ENCODE peak calls at places on chromosomes 4 and X, in four cellular contexts. One of them, this sample, is unnamed.

GRCh38 chr4:84697615-84698201 is 114.8 kb downstream of the CDS1 start:
- DNase-seq in fibroblast of lung: no peak
- DNase-seq in ascending aorta: no peak
- DNase-seq in fibroblast of pulmonary artery: no peak
- DNase-seq in this sample: no peak

GRCh38 chr4:122894802-122895201 is 27.6 kb downstream of the NUDT6 start:
- DNase-seq in fibroblast of lung: peak; percentile 39
- DNase-seq in ascending aorta: no peak
- DNase-seq in fibroblast of pulmonary artery: no peak
- DNase-seq in this sample: no peak

GRCh38 chrX:84168095-84168494 is 19.9 kb downstream of the RPS6KA6 start:
- DNase-seq in ascending aorta: no peak
- DNase-seq in fibroblast of pulmonary artery: no peak
- DNase-seq in fibroblast of lung: peak; percentile 70
- DNase-seq in this sample: no peak

GRCh38 chr4:183611210-183611830 is 47.7 kb downstream of the RWDD4 start:
- DNase-seq in fibroblast of pulmonary artery: no peak
- DNase-seq in ascending aorta: no peak
- DNase-seq in fibroblast of lung: no peak
- DNase-seq in this sample: no peak

GRCh38 chr4:110245567-110245966 is 47.2 kb upstream of the ELOVL6 start:
- DNase-seq in fibroblast of pulmonary artery: peak; percentile 23
- DNase-seq in fibroblast of lung: peak; percentile 68
- DNase-seq in ascending aorta: no peak
- DNase-seq in this sample: no peak

GRCh38 chrX:87409113-87409841 is 108.3 kb upstream of the KLHL4 start:
- DNase-seq in fibroblast of pulmonary artery: peak; percentile 95
- DNase-seq in fibroblast of lung: peak; percentile 94
- DNase-seq in ascending aorta: peak; percentile 88
- DNase-seq in this sample: no peak

GRCh38 chrX:136899206-136899605 is 18.7 kb upstream of the RBMX start:
- DNase-seq in ascending aorta: no peak
- DNase-seq in fibroblast of pulmonary artery: peak; percentile 60
- DNase-seq in fibroblast of lung: no peak
- DNase-seq in this sample: no peak

GRCh38 chr4:133720001-133720400 is 481.6 kb downstream of the PABPC4L start:
- DNase-seq in fibroblast of lung: peak; percentile 2
- DNase-seq in ascending aorta: no peak
- DNase-seq in fibroblast of pulmonary artery: no peak
- DNase-seq in this sample: no peak

GRCh38 chr4:22515145-22515887 is 550 bp downstream of the ADGRA3 start:
- DNase-seq in fibroblast of lung: peak; percentile 78
- DNase-seq in ascending aorta: peak; percentile 77
- DNase-seq in fibroblast of pulmonary artery: peak; percentile 79
- DNase-seq in this sample: peak; percentile 82

GRCh38 chrX:27910412-27910811 is 70.8 kb downstream of the DCAF8L1 start:
- DNase-seq in fibroblast of lung: no peak
- DNase-seq in ascending aorta: no peak
- DNase-seq in fibroblast of pulmonary artery: no peak
- DNase-seq in this sample: no peak

GRCh38 chrX:110143454-110144210 is 140.7 kb downstream of the TMEM164 start:
- DNase-seq in fibroblast of pulmonary artery: no peak
- DNase-seq in fibroblast of lung: no peak
- DNase-seq in ascending aorta: no peak
- DNase-seq in this sample: no peak

GRCh38 chr4:140156529-140157171 is 2.7 kb upstream of the MAML3 start:
- DNase-seq in ascending aorta: no peak
- DNase-seq in fibroblast of lung: no peak
- DNase-seq in fibroblast of pulmonary artery: no peak
- DNase-seq in this sample: no peak

GRCh38 chr4:67687639-67688038 is 13.3 kb downstream of the UBA6 start:
- DNase-seq in fibroblast of pulmonary artery: no peak
- DNase-seq in ascending aorta: no peak
- DNase-seq in fibroblast of lung: peak; percentile 8
- DNase-seq in this sample: no peak

GRCh38 chr4:8695237-8696219 is 103.0 kb downstream of the CPZ start:
- DNase-seq in ascending aorta: no peak
- DNase-seq in fibroblast of pulmonary artery: no peak
- DNase-seq in fibroblast of lung: no peak
- DNase-seq in this sample: peak; percentile 27

GRCh38 chr4:25842229-25842840 is 20.5 kb downstream of the SEL1L3 start:
- DNase-seq in fibroblast of lung: no peak
- DNase-seq in ascending aorta: no peak
- DNase-seq in fibroblast of pulmonary artery: no peak
- DNase-seq in this sample: peak; percentile 76

GRCh38 chr4:177255359-177255758 is 54.3 kb upstream of the NEIL3 start:
- DNase-seq in fibroblast of lung: no peak
- DNase-seq in ascending aorta: no peak
- DNase-seq in fibroblast of pulmonary artery: no peak
- DNase-seq in this sample: no peak

GRCh38 chr4:132417220-132417619 is 731.9 kb upstream of the PCDH10 start:
- DNase-seq in fibroblast of pulmonary artery: no peak
- DNase-seq in ascending aorta: no peak
- DNase-seq in fibroblast of lung: no peak
- DNase-seq in this sample: no peak

GRCh38 chr4:40595981-40596380 is 33.7 kb downstream of the RBM47 start:
- DNase-seq in fibroblast of lung: no peak
- DNase-seq in fibroblast of pulmonary artery: no peak
- DNase-seq in ascending aorta: no peak
- DNase-seq in this sample: no peak

GRCh38 chr4:123556526-123556925 is 159.9 kb downstream of the SPRY1 start:
- DNase-seq in fibroblast of pulmonary artery: no peak
- DNase-seq in ascending aorta: no peak
- DNase-seq in fibroblast of lung: no peak
- DNase-seq in this sample: no peak

GRCh38 chrX:108437789-108438623 is at the start of gene COL4A6:
- DNase-seq in fibroblast of pulmonary artery: no peak
- DNase-seq in fibroblast of lung: no peak
- DNase-seq in ascending aorta: no peak
- DNase-seq in this sample: no peak

GRCh38 chr4:77845929-77846328 is 16.7 kb upstream of the MRPL1 start:
- DNase-seq in fibroblast of lung: no peak
- DNase-seq in fibroblast of pulmonary artery: no peak
- DNase-seq in ascending aorta: no peak
- DNase-seq in this sample: no peak

GRCh38 chr4:16227462-16227868 is 1.2 kb upstream of the TAPT1 start:
- DNase-seq in fibroblast of pulmonary artery: peak; percentile 33
- DNase-seq in fibroblast of lung: peak; percentile 59
- DNase-seq in ascending aorta: peak; percentile 74
- DNase-seq in this sample: peak; percentile 37

GRCh38 chr4:111697176-111697962 is 447.9 kb upstream of the FAM241A start:
- DNase-seq in fibroblast of lung: no peak
- DNase-seq in fibroblast of pulmonary artery: no peak
- DNase-seq in ascending aorta: no peak
- DNase-seq in this sample: no peak

GRCh38 chrX:19212037-19212436 is 89.8 kb upstream of the ADGRG2 start:
- DNase-seq in ascending aorta: no peak
- DNase-seq in fibroblast of pulmonary artery: no peak
- DNase-seq in fibroblast of lung: no peak
- DNase-seq in this sample: no peak

GRCh38 chr4:55827582-55827981 is 8.0 kb downstream of the EXOC1L start:
- DNase-seq in fibroblast of lung: no peak
- DNase-seq in fibroblast of pulmonary artery: no peak
- DNase-seq in ascending aorta: no peak
- DNase-seq in this sample: no peak

GRCh38 chrX:24662344-24662743 is 15.2 kb upstream of the PCYT1B start:
- DNase-seq in fibroblast of pulmonary artery: no peak
- DNase-seq in fibroblast of lung: no peak
- DNase-seq in ascending aorta: no peak
- DNase-seq in this sample: no peak

GRCh38 chr4:80909938-80910337 is 120.6 kb upstream of the BMP3 start:
- DNase-seq in ascending aorta: no peak
- DNase-seq in fibroblast of lung: no peak
- DNase-seq in fibroblast of pulmonary artery: no peak
- DNase-seq in this sample: no peak

GRCh38 chr4:1602621-1603412 is 81.3 kb downstream of the FAM53A start:
- DNase-seq in fibroblast of lung: no peak
- DNase-seq in fibroblast of pulmonary artery: no peak
- DNase-seq in ascending aorta: no peak
- DNase-seq in this sample: no peak

DNA sequence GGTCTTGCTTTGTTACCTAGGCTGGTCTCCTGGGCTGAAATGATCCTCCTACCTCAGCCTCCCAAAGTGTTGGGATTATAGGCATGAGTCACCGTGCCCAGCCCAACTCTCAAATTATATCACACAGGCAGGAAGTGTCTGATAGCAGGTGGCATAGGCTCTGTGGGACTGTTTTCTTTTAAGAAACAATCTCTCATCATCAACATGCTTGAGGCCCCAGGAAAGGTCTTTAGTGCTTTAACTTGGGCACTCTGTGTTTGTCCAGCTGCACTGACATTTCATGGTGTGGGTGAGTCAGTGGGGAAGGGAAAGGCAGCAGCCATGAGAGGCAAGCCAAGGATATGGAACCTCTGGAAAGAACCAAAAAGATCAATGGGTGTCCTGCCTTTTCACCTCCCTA is 88.1 kb upstream of the TSPAN5 start:
- DNase-seq in ascending aorta: no peak
- DNase-seq in fibroblast of lung: peak; percentile 62
- DNase-seq in fibroblast of pulmonary artery: peak; percentile 15
- DNase-seq in this sample: no peak
- H3K4me3 ChIP-seq in ascending aorta: no peak overlapping the region
- H3K4me3 ChIP-seq in fibroblast of lung: no peak overlapping the region
- H3K4me3 ChIP-seq in fibroblast of pulmonary artery: no peak overlapping the region
- H3K4me3 ChIP-seq in this sample: no peak overlapping the region

GRCh38 chr4:2746891-2747695 is 9.0 kb downstream of the TNIP2 start:
- DNase-seq in fibroblast of pulmonary artery: no peak
- DNase-seq in fibroblast of lung: no peak
- DNase-seq in ascending aorta: no peak
- DNase-seq in this sample: no peak
- TF ChIP-seq CTCF in fibroblast of pulmonary artery: no peak
- TF ChIP-seq CTCF in fibroblast of lung: no peak
- TF ChIP-seq CTCF in ascending aorta: no peak
- TF ChIP-seq CTCF in this sample: no peak

DNA sequence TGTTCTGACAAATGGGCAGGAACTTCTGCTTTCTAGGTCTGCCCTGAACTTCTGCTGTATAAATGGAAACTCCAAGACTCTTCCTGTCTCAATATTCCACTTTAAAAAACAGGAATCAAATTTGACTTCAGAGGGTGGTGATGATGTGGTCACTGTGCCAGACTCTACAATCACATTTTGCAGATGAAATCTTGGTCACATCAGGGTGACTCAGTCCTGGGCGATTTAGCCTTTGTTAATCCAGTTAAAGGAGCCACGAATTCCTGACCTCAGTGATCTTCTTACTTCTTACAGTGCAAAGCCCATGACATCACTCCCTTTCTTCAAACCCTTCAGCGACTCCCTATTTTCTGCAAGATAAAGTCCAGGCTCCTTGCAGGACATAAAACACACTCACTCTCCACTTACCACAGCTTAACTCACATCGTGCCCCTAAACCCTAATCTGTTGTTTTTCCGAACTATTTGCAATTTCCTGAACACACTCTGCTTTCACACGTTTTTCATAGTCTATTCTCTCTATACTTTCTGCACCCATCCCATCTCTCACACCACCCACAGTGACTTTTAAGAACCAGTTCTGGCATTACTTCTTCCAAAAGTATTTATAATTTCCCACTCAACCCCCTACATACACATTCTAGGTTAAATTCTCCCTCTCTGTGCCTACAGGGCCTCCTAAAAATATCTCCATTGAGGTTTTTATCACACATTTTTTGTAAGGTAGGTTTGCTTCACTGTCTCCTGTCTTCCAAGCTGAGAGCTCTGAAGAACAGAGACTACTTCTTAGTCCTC is 11.1 kb downstream of the GASK1B start:
- DNase-seq in fibroblast of pulmonary artery: peak; percentile 96
- DNase-seq in ascending aorta: peak; percentile 85
- DNase-seq in fibroblast of lung: peak; percentile 98
- DNase-seq in this sample: no peak
- H3K4me3 ChIP-seq in fibroblast of pulmonary artery: peak overlapping the region; percentile 6
- H3K4me3 ChIP-seq in ascending aorta: peak overlapping the region; percentile 30
- H3K4me3 ChIP-seq in fibroblast of lung: no peak overlapping the region
- H3K4me3 ChIP-seq in this sample: no peak overlapping the region

GRCh38 chrX:132169554-132169953 is 41.7 kb upstream of the FRMD7 start:
- DNase-seq in fibroblast of pulmonary artery: no peak
- DNase-seq in fibroblast of lung: no peak
- DNase-seq in ascending aorta: no peak
- DNase-seq in this sample: no peak

GRCh38 chrX:132173647-132174046 is 45.6 kb downstream of the RAP2C start:
- DNase-seq in fibroblast of lung: no peak
- DNase-seq in ascending aorta: no peak
- DNase-seq in fibroblast of pulmonary artery: no peak
- DNase-seq in this sample: no peak

GRCh38 chrX:132165651-132166050 is 37.8 kb upstream of the FRMD7 start:
- DNase-seq in fibroblast of pulmonary artery: no peak
- DNase-seq in fibroblast of lung: peak; percentile 2
- DNase-seq in ascending aorta: no peak
- DNase-seq in this sample: no peak

GRCh38 chrX:132171881-132172280 is 44.1 kb upstream of the FRMD7 start:
- DNase-seq in fibroblast of pulmonary artery: no peak
- DNase-seq in ascending aorta: no peak
- DNase-seq in fibroblast of lung: no peak
- DNase-seq in this sample: no peak

GRCh38 chrX:132171478-132171877 is 43.7 kb upstream of the FRMD7 start:
- DNase-seq in fibroblast of lung: no peak
- DNase-seq in fibroblast of pulmonary artery: peak; percentile 10
- DNase-seq in ascending aorta: no peak
- DNase-seq in this sample: no peak
- TF ChIP-seq CTCF in fibroblast of lung: no peak
- TF ChIP-seq CTCF in fibroblast of pulmonary artery: no peak
- TF ChIP-seq CTCF in ascending aorta: no peak
- TF ChIP-seq CTCF in this sample: no peak

GRCh38 chr4:36243355-36244256 is 708 bp downstream of the ARAP2 start:
- DNase-seq in ascending aorta: no peak
- DNase-seq in fibroblast of lung: peak; percentile 64
- DNase-seq in fibroblast of pulmonary artery: peak; percentile 22
- DNase-seq in this sample: peak; percentile 82
- H3K4me3 ChIP-seq in ascending aorta: peak overlapping the region; percentile 71
- H3K4me3 ChIP-seq in fibroblast of lung: peak overlapping the region; percentile 51
- H3K4me3 ChIP-seq in fibroblast of pulmonary artery: peak overlapping the region; percentile 59
- H3K4me3 ChIP-seq in this sample: peak overlapping the region; percentile 83

DNA sequence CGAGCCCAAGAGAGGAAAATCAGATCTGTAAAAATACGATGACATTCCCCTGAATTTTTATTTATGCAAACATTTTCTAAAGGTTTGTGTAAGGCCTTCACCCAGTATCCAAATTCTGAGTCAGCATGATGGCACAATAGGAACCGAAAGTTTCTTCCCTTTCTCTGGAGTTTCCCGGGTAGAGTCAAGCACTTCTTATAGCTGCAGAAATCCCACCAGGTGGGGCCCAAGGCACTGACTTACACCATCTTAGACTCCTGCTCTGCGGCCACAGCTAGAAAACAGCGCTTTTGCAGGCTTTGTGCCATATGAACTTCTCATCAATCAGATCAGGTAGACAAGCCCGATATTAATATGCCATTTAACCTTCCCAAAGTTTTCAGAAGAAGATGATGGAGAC is 13.4 kb downstream of the LEF1 start:
- DNase-seq in fibroblast of lung: peak; percentile 43
- DNase-seq in ascending aorta: no peak
- DNase-seq in fibroblast of pulmonary artery: no peak
- DNase-seq in this sample: no peak
- TF ChIP-seq CTCF in fibroblast of lung: no peak
- TF ChIP-seq CTCF in ascending aorta: no peak
- TF ChIP-seq CTCF in fibroblast of pulmonary artery: no peak
- TF ChIP-seq CTCF in this sample: no peak